ENCODE peak calls at places on chromosome 10, in nine cellular contexts. R, J, C, F, E, Q, D, N and H are unnamed samples.

GRCh38 chr10:118901409-118901808 is 128.1 kb upstream of the NANOS1 start:
- DNase-seq in R (no peak), J (no peak), C (no peak), F (no peak), E (no peak), Q (no peak), D (no peak), N (no peak), H (peak)

GRCh38 chr10:72310241-72310633 is 36.5 kb downstream of the DDIT4 start:
- DNase-seq in R (no peak), J (no peak), C (no peak), F (no peak), E (no peak), Q (no peak), D (no peak), N (peak), H (no peak)

GRCh38 chr10:78657622-78658165 is 411.1 kb upstream of the ZMIZ1 start:
- DNase-seq in R (peak), J (peak), C (no peak), F (peak), E (peak), Q (peak), D (no peak), N (peak), H (peak)

GRCh38 chr10:11245095-11245479 is 227.4 kb downstream of the CELF2 start:
- DNase-seq in R (no peak), J (no peak), C (no peak), F (no peak), E (no peak), Q (no peak), D (no peak), N (no peak), H (no peak)

GRCh38 chr10:18203526-18203925 is 63.3 kb downstream of the CACNB2 start:
- DNase-seq in R (no peak), J (no peak), C (no peak), F (no peak), E (no peak), Q (no peak), D (no peak), N (no peak), H (no peak)

GRCh38 chr10:30088178-30088577 is 28.8 kb upstream of the JCAD start:
- DNase-seq in R (no peak), J (no peak), C (no peak), F (no peak), E (no peak), Q (no peak), D (no peak), N (no peak), H (no peak)

GRCh38 chr10:117570880-117571279 is 28.3 kb downstream of the EMX2 start:
- DNase-seq in R (no peak), J (no peak), C (no peak), F (no peak), E (no peak), Q (no peak), D (no peak), N (no peak), H (no peak)

GRCh38 chr10:3045471-3046209 is 21.7 kb upstream of the PFKP start:
- DNase-seq in R (no peak), J (peak), C (no peak), F (peak), E (peak), Q (no peak), D (peak), N (peak), H (no peak)

GRCh38 chr10:49166804-49167628 is 21.2 kb downstream of the TMEM273 start:
- DNase-seq in R (no peak), J (no peak), C (no peak), F (no peak), E (no peak), Q (no peak), D (no peak), N (no peak), H (no peak)

GRCh38 chr10:104908581-104908980 is 267.5 kb downstream of the SORCS3 start:
- DNase-seq in R (no peak), J (no peak), C (no peak), F (no peak), E (no peak), Q (no peak), D (no peak), N (no peak), H (no peak)

GRCh38 chr10:64075604-64076003 is 554.4 kb downstream of the REEP3 start:
- DNase-seq in R (no peak), J (no peak), C (no peak), F (no peak), E (no peak), Q (no peak), D (no peak), N (no peak), H (no peak)

GRCh38 chr10:116146374-116146773 is 126.6 kb downstream of the GFRA1 start:
- DNase-seq in R (no peak), J (no peak), C (no peak), F (no peak), E (no peak), Q (no peak), D (no peak), N (no peak), H (no peak)

GRCh38 chr10:110208614-110209398 is 1.4 kb downstream of the MXI1 start:
- DNase-seq in R (no peak), J (peak), C (no peak), F (peak), E (peak), Q (no peak), D (no peak), N (peak), H (no peak)

GRCh38 chr10:44470779-44471178 is 85.9 kb upstream of the CXCL12 start:
- DNase-seq in R (no peak), J (no peak), C (no peak), F (no peak), E (no peak), Q (no peak), D (no peak), N (no peak), H (no peak)

GRCh38 chr10:32489158-32489557 is 43.2 kb downstream of the CCDC7 start:
- DNase-seq in R (no peak), J (no peak), C (no peak), F (no peak), E (no peak), Q (no peak), D (no peak), N (no peak), H (no peak)

GRCh38 chr10:132185601-132186487 is 904 bp upstream of the DPYSL4 start:
- DNase-seq in R (no peak), J (peak), C (no peak), F (peak), E (no peak), Q (peak), D (peak), N (peak), H (no peak)

GRCh38 chr10:4503076-4503475 is 322.9 kb upstream of the AKR1E2 start:
- DNase-seq in R (no peak), J (no peak), C (no peak), F (no peak), E (no peak), Q (no peak), D (no peak), N (no peak), H (no peak)

DNA sequence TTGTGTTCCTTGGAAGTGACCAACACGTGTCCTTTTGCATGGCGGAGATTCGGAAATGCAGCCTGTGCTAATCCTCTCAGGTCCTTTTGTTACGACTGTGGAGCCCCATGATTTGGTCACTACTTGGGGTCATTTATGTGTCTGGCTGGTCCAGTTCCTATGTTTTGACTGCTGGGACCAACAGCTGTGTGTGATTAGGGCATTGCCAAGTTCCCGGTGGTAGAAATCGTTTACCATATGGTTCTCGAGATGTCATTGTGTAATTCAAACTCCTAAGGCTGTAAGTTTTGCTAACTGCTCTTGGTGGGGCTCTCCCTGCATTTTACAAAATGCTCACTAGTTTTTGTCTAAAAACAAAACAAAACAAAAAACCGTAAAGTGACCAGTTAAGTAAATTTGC is 62.0 kb downstream of the CCNY start:
- DNase-seq in R (no peak), J (no peak), C (no peak), F (no peak), E (no peak), Q (no peak), D (no peak), N (no peak), H (no peak)
- H3K4me3 ChIP-seq in R (no peak), J (no peak), C (no peak), F (no peak), E (no peak), Q (no peak), D (no peak), N (no peak), H (no peak)

GRCh38 chr10:21372651-21373410 is 152.7 kb downstream of the SKIDA1 start:
- DNase-seq in R (peak), J (peak), C (peak), F (peak), E (peak), Q (peak), D (no peak), N (peak), H (peak)
- H3K4me3 ChIP-seq in R (no peak), J (no peak), C (peak), F (peak), E (no peak), Q (peak), D (no peak), N (no peak), H (peak)

GRCh38 chr10:122856902-122857301 is 11.2 kb upstream of the CUZD1 start:
- DNase-seq in R (no peak), J (no peak), C (no peak), F (no peak), E (no peak), Q (no peak), D (no peak), N (no peak), H (no peak)
- H3K4me3 ChIP-seq in R (no peak), J (no peak), C (no peak), F (no peak), E (no peak), Q (no peak), D (no peak), N (no peak), H (no peak)

GRCh38 chr10:22372922-22373321 is 27.6 kb downstream of the SPAG6 start:
- DNase-seq in R (no peak), J (peak), C (no peak), F (no peak), E (no peak), Q (no peak), D (no peak), N (no peak), H (no peak)
- H3K4me3 ChIP-seq in R (no peak), J (no peak), C (no peak), F (no peak), E (no peak), Q (no peak), D (no peak), N (no peak), H (no peak)

GRCh38 chr10:114027041-114027394 is 16.6 kb upstream of the ADRB1 start:
- DNase-seq in R (no peak), J (no peak), C (no peak), F (no peak), E (no peak), Q (no peak), D (no peak), N (no peak), H (no peak)
- H3K4me3 ChIP-seq in R (no peak), J (no peak), C (no peak), F (no peak), E (no peak), Q (no peak), D (no peak), N (no peak), H (no peak)

GRCh38 chr10:101050206-101051069 is 11.4 kb upstream of the KAZALD1 start:
- DNase-seq in R (no peak), J (peak), C (no peak), F (peak), E (peak), Q (peak), D (peak), N (peak), H (peak)
- H3K4me3 ChIP-seq in R (no peak), J (no peak), C (peak), F (peak), E (no peak), Q (no peak), D (no peak), N (no peak), H (peak)

DNA sequence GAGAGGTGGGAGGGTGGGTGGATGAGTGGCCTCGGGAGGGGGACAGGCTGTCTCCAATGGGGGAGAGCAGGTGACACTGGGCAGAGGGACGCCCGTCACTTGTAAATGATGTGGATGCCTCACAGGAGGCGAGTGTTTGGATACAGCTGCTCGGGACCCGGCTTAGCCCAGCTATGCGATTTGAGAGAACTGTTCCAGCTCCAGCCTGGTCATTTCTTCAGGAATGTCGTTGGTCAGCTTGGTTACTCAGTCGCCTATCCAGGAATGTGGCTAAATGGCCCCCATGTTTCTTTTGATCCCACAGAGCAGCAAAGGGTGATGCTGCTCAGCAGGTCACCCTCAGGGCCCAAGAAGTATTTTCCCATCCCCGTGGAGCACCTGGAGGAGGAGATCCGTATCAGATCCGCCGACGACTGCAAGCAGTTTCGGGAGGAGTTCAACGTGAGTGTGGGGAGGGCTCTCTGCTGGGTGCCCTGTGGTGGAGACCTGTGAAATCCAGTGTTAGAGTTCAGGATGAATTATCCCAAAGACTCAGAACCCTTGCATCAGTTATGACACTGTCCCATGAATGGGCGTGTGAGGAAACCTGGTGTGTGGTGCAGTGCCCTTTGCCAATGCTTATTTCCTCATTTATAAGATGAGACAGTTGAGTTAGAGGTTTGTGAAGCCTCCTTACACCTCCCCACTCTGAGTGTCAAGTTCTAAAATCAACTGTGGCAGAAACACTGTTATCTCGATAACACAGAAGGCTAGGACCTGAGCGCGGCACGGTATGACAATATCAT is 76.8 kb downstream of the MKI67 start:
- DNase-seq in R (no peak), J (no peak), C (no peak), F (no peak), E (no peak), Q (no peak), D (no peak), N (no peak), H (no peak)
- H3K4me3 ChIP-seq in R (no peak), J (no peak), C (no peak), F (peak), E (peak), Q (peak), D (no peak), N (no peak), H (peak)